ENCODE peak calls at places on chromosome 19, in five cellular contexts. A is fibroblast of lung, R is psoas muscle, Y is body of pancreas, S is HCT116. F is an unnamed sample.
A peak's percentile ranks its signal among the peaks of the same experiment; 100 is the strongest.

GRCh38 chr19:2345076-2345475 is 15.0 kb upstream of the TMPRSS9 start:
- DNase-seq in A (no peak), R (no peak), Y (no peak), S (no peak), F (no peak)

GRCh38 chr19:3098515-3099346 is 4.6 kb downstream of the GNA11 start:
- DNase-seq in A (no peak), R (peak; percentile 87), Y (peak; percentile 63), S (no peak), F (no peak)

GRCh38 chr19:51799311-51799997 is 4.5 kb downstream of the FPR3 start:
- DNase-seq in A (peak; percentile 97), R (peak; percentile 83), Y (peak; percentile 54), S (no peak), F (peak; percentile 85)

GRCh38 chr19:7512400-7512851 is 3.5 kb upstream of the ZNF358 start:
- DNase-seq in A (no peak), R (no peak), Y (no peak), S (no peak), F (no peak)

GRCh38 chr19:7597689-7598088 is 2.0 kb downstream of the CAMSAP3 start:
- DNase-seq in A (no peak), R (no peak), Y (no peak), S (no peak), F (no peak)

GRCh38 chr19:4457654-4458406 is at the start of gene UBXN6:
- DNase-seq in A (peak; percentile 99), R (peak; percentile 99), Y (peak; percentile 99), S (peak; percentile 92), F (peak; percentile 96)

GRCh38 chr19:12880551-12881171 is 588 bp downstream of the DNASE2 start:
- DNase-seq in A (peak; percentile 27), R (no peak), Y (peak; percentile 50), S (no peak), F (no peak)

GRCh38 chr19:49559928-49560327 is 20.4 kb downstream of the NOSIP start:
- DNase-seq in A (no peak), R (no peak), Y (no peak), S (no peak), F (no peak)

GRCh38 chr19:51749979-51750378 is 1.7 kb downstream of the FPR1 start:
- DNase-seq in A (peak; percentile 67), R (no peak), Y (no peak), S (no peak), F (no peak)

GRCh38 chr19:2103308-2103707 is 6.6 kb downstream of the IZUMO4 start:
- DNase-seq in A (no peak), R (no peak), Y (no peak), S (no peak), F (no peak)

GRCh38 chr19:7550169-7550770 is 14.8 kb downstream of the PNPLA6 start:
- DNase-seq in A (no peak), R (peak; percentile 63), Y (no peak), S (no peak), F (no peak)

GRCh38 chr19:47609885-47610545 is 1.1 kb downstream of the BICRA start:
- DNase-seq in A (peak; percentile 36), R (peak; percentile 74), Y (peak; percentile 50), S (no peak), F (peak; percentile 11)

GRCh38 chr19:8021374-8021773 is 15.9 kb upstream of the ELAVL1 start:
- DNase-seq in A (no peak), R (no peak), Y (no peak), S (no peak), F (no peak)

GRCh38 chr19:58024661-58025060 is 9.2 kb upstream of the ZSCAN1 start:
- DNase-seq in A (no peak), R (no peak), Y (no peak), S (no peak), F (no peak)

GRCh38 chr19:681029-681626 is 4.9 kb downstream of the FSTL3 start:
- DNase-seq in A (no peak), R (peak; percentile 97), Y (peak; percentile 89), S (no peak), F (no peak)

GRCh38 chr19:4360641-4361151 is 17.3 kb downstream of the MPND start:
- DNase-seq in A (no peak), R (no peak), Y (no peak), S (no peak), F (no peak)

GRCh38 chr19:2574478-2574931 is 98.6 kb downstream of the GADD45B start:
- DNase-seq in A (no peak), R (no peak), Y (no peak), S (no peak), F (no peak)

GRCh38 chr19:8158411-8159074 is 9.2 kb upstream of the FBN3 start:
- DNase-seq in A (peak; percentile 67), R (no peak), Y (peak; percentile 75), S (peak; percentile 79), F (peak; percentile 67)

GRCh38 chr19:48540110-48540509 is 11.9 kb upstream of the SULT2B1 start:
- DNase-seq in A (no peak), R (no peak), Y (no peak), S (no peak), F (no peak)

GRCh38 chr19:940591-941291 is 14.9 kb downstream of the ARID3A start:
- DNase-seq in A (peak; percentile 65), R (peak; percentile 83), Y (peak; percentile 91), S (no peak), F (no peak)

GRCh38 chr19:5094768-5095567 is 126.1 kb downstream of the KDM4B start:
- DNase-seq in A (no peak), R (no peak), Y (no peak), S (no peak), F (no peak)

GRCh38 chr19:55447421-55448174 is 4.5 kb upstream of the SHISA7 start:
- DNase-seq in A (no peak), R (no peak), Y (peak; percentile 25), S (no peak), F (peak; percentile 67)

GRCh38 chr19:52492991-52493470 is 34.4 kb upstream of the ZNF808 start:
- DNase-seq in A (no peak), R (no peak), Y (peak; percentile 5), S (no peak), F (no peak)

GRCh38 chr19:19399733-19400438 is 5.6 kb upstream of the GATAD2A start:
- DNase-seq in A (peak; percentile 48), R (no peak), Y (no peak), S (no peak), F (no peak)

GRCh38 chr19:3509566-3509989 is 3.5 kb downstream of the FZR1 start:
- DNase-seq in A (peak; percentile 89), R (no peak), Y (no peak), S (no peak), F (peak; percentile 42)

GRCh38 chr19:16315825-16316505 is 8.7 kb upstream of the KLF2 start:
- DNase-seq in A (peak; percentile 98), R (no peak), Y (peak; percentile 25), S (no peak), F (peak; percentile 56)

GRCh38 chr19:47613165-47614146 is 4.5 kb downstream of the BICRA start:
- DNase-seq in A (peak; percentile 80), R (no peak), Y (no peak), S (no peak), F (no peak)

GRCh38 chr19:46296722-46297431 is at the start of gene HIF3A:
- DNase-seq in A (no peak), R (peak; percentile 68), Y (peak; percentile 60), S (no peak), F (no peak)

DNA sequence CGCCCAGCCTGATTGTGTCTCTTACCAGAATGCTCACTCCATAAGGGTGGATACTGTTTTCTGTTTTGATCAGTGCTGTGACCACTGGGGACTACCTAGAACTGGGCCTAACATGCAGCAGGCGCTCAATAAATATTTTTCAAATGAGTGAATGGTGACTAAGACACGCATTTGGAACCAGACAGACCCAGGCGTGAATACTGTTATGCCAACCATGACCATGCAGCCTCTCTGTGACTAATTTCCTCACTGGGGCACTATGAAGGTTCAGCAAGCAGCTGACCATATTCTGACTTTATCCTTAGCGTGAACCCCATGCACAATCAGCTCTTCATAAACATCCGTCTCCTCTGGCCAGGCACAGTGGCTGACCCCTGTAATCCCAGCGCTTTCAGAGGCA is 13.0 kb upstream of the SPC24 start:
- DNase-seq in A (peak; percentile 95), R (no peak), Y (no peak), S (peak; percentile 19), F (peak; percentile 91)
- H3K27ac ChIP-seq in A (peak overlapping the region; percentile 85), R (no peak overlapping the region), Y (no peak overlapping the region), S (peak overlapping the region; percentile 8), F (peak overlapping the region; percentile 84)

GRCh38 chr19:35977446-35978222 is 17.4 kb upstream of the SDHAF1 start:
- DNase-seq in A (no peak), R (no peak), Y (no peak), S (peak; percentile 45), F (no peak)
- TF ChIP-seq CTCF in A (no peak), R (no peak), Y (no peak), S (peak; percentile 66), F (no peak)

DNA sequence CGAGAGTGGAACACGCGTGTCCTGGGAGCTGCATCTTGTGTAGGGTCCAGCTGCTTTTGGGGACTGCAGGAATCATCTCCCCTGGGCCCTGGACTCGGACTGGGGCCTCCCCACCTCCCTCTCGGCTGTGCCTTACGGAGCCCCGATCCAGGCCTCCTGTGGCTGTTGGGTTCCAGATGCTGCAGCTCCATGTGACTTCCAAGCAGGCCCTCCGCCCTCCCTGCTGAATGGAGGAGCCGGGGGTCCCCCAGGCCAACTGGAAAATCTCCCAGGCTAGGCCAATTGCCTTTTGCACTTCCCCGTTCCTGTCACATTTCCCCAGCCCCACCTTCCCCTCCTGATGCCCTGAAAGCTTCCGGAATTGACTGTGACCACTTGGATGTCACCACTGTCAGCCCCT is 6.2 kb upstream of the PGLS start:
- DNase-seq in A (no peak), R (no peak), Y (no peak), S (no peak), F (no peak)
- H3K27ac ChIP-seq in A (no peak overlapping the region), R (no peak overlapping the region), Y (no peak overlapping the region), S (no peak overlapping the region), F (peak overlapping the region; percentile 98)

DNA sequence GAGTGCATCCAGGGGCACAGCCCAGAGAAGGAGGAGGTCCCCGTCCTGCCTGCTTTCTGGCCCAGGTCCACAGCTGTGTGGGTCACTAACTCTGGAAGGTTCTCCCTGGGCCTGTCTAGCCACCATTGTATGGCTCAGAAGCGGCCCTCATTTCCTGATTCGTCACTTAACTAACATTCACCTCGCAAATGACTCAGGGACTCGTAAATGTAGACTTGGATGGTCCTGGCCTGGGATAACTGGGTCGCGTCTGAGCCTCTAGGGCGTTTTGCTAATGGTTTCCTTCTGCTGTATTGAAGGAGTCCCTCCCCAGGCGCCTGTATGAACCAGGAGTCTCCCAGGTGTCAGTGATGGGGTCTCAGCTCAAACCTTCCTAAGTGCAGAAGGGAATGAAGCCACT is 162.8 kb downstream of the ZNF536 start:
- DNase-seq in A (no peak), R (no peak), Y (no peak), S (no peak), F (no peak)
- TF ChIP-seq CTCF in A (no peak), R (no peak), Y (no peak), S (no peak), F (no peak)

GRCh38 chr19:10235003-10235402 is 3.9 kb upstream of the S1PR2 start:
- DNase-seq in A (no peak), R (no peak), Y (no peak), S (no peak), F (no peak)
- H3K27ac ChIP-seq in A (no peak overlapping the region), R (no peak overlapping the region), Y (no peak overlapping the region), S (no peak overlapping the region), F (no peak overlapping the region)

F was measured in RWPE1.